ENCODE peak calls at places on chromosome 1, in five cellular contexts. F is fibroblast of lung, A is H9, H is GM12878, I is IMR-90. O is an unnamed sample.

GRCh38 chr1:13828454-13829151 is 128.6 kb downstream of the PRDM2 start:
- DNase-seq in F (no peak), A (peak; percentile 89), H (no peak), I (no peak), O (no peak)

GRCh38 chr1:145846191-145846590 is 761 bp downstream of the NUDT17 start:
- DNase-seq in F (peak; percentile 23), A (peak; percentile 56), H (no peak), I (peak; percentile 31), O (peak; percentile 74)

GRCh38 chr1:195866383-195867222 is 741.6 kb downstream of the KCNT2 start:
- DNase-seq in F (no peak), A (no peak), H (no peak), I (no peak), O (no peak)

GRCh38 chr1:167276969-167277368 is 56.3 kb downstream of the POU2F1 start:
- DNase-seq in F (no peak), A (no peak), H (peak; percentile 43), I (no peak), O (no peak)

GRCh38 chr1:206816390-206817287 is 44.3 kb upstream of the IL10 start:
- DNase-seq in F (no peak), A (no peak), H (peak; percentile 73), I (peak; percentile 40), O (no peak)

GRCh38 chr1:47887959-47888629 is 109.1 kb downstream of the TRABD2B start:
- DNase-seq in F (no peak), A (no peak), H (no peak), I (no peak), O (no peak)

GRCh38 chr1:151710187-151710586 is 6.4 kb downstream of the CELF3 start:
- DNase-seq in F (peak; percentile 59), A (peak; percentile 63), H (no peak), I (peak; percentile 55), O (no peak)

GRCh38 chr1:232943679-232944252 is 6.6 kb upstream of the NTPCR start:
- DNase-seq in F (no peak), A (no peak), H (no peak), I (no peak), O (no peak)

GRCh38 chr1:230248876-230249275 is 177.3 kb downstream of the PGBD5 start:
- DNase-seq in F (no peak), A (no peak), H (no peak), I (no peak), O (no peak)

GRCh38 chr1:44263191-44263944 is 50.1 kb downstream of the DMAP1 start:
- DNase-seq in F (no peak), A (no peak), H (no peak), I (no peak), O (no peak)

GRCh38 chr1:218164930-218165686 is 120.0 kb upstream of the RRP15 start:
- DNase-seq in F (peak; percentile 4), A (peak; percentile 65), H (no peak), I (no peak), O (peak; percentile 68)

GRCh38 chr1:201184734-201185453 is 5.7 kb upstream of the IGFN1 start:
- DNase-seq in F (peak; percentile 84), A (peak; percentile 53), H (no peak), I (peak; percentile 88), O (peak; percentile 74)

GRCh38 chr1:5119496-5120234 is 465.3 kb downstream of the AJAP1 start:
- DNase-seq in F (no peak), A (peak; percentile 79), H (no peak), I (no peak), O (no peak)

GRCh38 chr1:66243548-66244130 is 290.3 kb upstream of the SGIP1 start:
- DNase-seq in F (peak; percentile 46), A (no peak), H (no peak), I (peak; percentile 25), O (no peak)

GRCh38 chr1:183315987-183316758 is 102.0 kb downstream of the NMNAT2 start:
- DNase-seq in F (peak; percentile 11), A (no peak), H (no peak), I (no peak), O (no peak)

DNA sequence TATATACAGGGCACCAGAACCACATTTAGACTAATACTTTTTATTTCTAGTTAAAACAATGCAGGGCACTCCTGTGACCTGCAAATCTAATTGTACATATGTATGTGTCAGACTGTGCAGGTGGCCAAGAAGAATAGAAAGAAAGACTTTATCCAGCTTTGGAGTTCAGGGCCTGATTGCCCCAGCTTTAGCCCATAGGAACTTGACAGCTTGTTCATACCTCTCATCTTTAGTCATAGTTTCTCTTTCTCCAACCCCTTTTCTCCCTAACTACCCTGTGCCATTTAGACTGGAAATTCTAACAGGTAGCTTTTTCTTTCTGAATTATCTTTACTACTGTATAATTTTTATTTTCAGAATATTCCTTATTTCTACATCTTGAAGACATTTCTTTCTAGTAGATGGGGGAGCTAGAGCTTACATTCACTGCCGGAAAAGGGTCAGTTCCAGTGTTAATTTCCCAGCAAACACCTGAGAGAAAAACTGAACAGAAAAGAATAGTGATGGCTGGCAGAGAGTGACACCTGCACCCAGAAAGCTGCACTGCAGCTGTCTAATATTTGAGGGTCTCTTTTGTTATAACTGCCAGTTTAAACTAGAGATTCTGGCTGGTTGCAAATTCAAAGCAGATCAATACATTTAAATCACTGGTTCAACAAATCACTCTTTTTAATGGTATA is 8.4 kb downstream of the YBX1 start:
- DNase-seq in F (peak; percentile 12), A (no peak), H (no peak), I (peak; percentile 14), O (no peak)
- TF ChIP-seq CTCF in F (no peak), A (peak; percentile 19), H (peak; percentile 22), I (peak; percentile 14), O (no peak)

DNA sequence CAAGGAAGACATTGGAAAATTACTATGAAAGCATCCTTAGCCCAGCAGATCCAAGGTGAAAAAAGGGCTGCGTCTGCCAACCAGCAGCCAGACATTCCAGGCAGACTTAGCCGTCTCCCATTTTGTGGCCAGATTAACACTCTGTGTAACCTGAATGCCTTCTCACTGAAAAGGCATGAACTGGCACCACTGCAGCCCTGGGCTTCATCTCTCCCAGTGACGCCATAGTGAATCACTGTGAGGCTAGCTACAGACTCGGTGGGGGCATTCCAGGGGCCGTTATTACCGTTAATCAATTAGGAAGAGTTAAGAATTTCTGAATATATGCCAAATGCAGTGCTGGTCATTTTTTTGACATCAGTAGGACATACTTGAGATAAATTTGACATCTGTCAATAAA is 627.4 kb downstream of the LMO4 start:
- DNase-seq in F (peak; percentile 99), A (no peak), H (no peak), I (peak; percentile 98), O (no peak)
- H3K9ac ChIP-seq in F (no peak overlapping the region), A (no peak overlapping the region), H (no peak overlapping the region), I (no peak overlapping the region), O (no peak overlapping the region)

GRCh38 chr1:212980123-212980800 is 29.9 kb downstream of the VASH2 start:
- DNase-seq in F (peak; percentile 89), A (peak; percentile 55), H (no peak), I (peak; percentile 90), O (no peak)
- TF ChIP-seq CTCF in F (no peak), A (peak; percentile 52), H (peak; percentile 20), I (peak; percentile 11), O (no peak)

GRCh38 chr1:192477630-192478029 is 97.9 kb upstream of the RGS1 start:
- DNase-seq in F (peak; percentile 50), A (no peak), H (peak; percentile 17), I (peak; percentile 63), O (no peak)
- H3K9ac ChIP-seq in F (no peak overlapping the region), A (no peak overlapping the region), H (no peak overlapping the region), I (no peak overlapping the region), O (no peak overlapping the region)